ENCODE peak calls at places on chromosomes 6 and 20, in seven cellular contexts. I is fibroblast of lung, G is GM23248, E is stomach, S is SJSA1, A is esophagus squamous epithelium, H is aorta. P is an unnamed sample. For H3K36me3, the result is how much of the 10 kb centered on the place peaks cover.

GRCh38 chr6:40286721-40287120 is 300.4 kb downstream of the LRFN2 start:
- DNase-seq in E (no peak), H (no peak), S (no peak), I (no peak), G (no peak), A (no peak), P (no peak)

GRCh38 chr6:45599053-45599452 is 221.3 kb upstream of the SUPT3H start:
- DNase-seq in H (no peak), A (no peak), S (no peak), E (no peak), I (no peak), G (peak), P (no peak)

GRCh38 chr6:158648682-158649131 is 1.1 kb upstream of the SYTL3 start:
- DNase-seq in G (peak), S (no peak), E (peak), I (peak), A (no peak), H (no peak), P (peak)

GRCh38 chr20:59666586-59666985 is 62.2 kb downstream of the PHACTR3 start:
- DNase-seq in H (no peak), I (no peak), A (no peak), S (peak), G (no peak), E (no peak), P (no peak)

GRCh38 chr6:148263961-148264360 is 78.7 kb upstream of the SASH1 start:
- DNase-seq in E (no peak), G (no peak), S (no peak), I (no peak), H (no peak), A (no peak), P (no peak)

GRCh38 chr6:125588268-125588667 is 161.2 kb upstream of the HEY2 start:
- DNase-seq in S (no peak), I (no peak), H (no peak), A (no peak), E (no peak), G (peak), P (no peak)

GRCh38 chr20:9617940-9618339 is 103.5 kb downstream of the LAMP5 start:
- DNase-seq in A (no peak), S (no peak), G (peak), E (peak), I (peak), H (no peak), P (no peak)

GRCh38 chr20:44495257-44495656 is 19.6 kb downstream of the TTPAL start:
- DNase-seq in I (peak), S (no peak), G (peak), E (no peak), A (no peak), H (no peak), P (peak)

GRCh38 chr6:13539572-13539971 is 34.8 kb upstream of the SIRT5 start:
- DNase-seq in A (no peak), S (no peak), G (no peak), E (no peak), H (no peak), I (no peak), P (no peak)

GRCh38 chr6:159693894-159694545 is 979 bp upstream of the SOD2 start:
- DNase-seq in S (no peak), G (peak), A (no peak), I (no peak), E (peak), H (peak), P (no peak)

GRCh38 chr20:5400164-5400762 is 83.5 kb upstream of the PROKR2 start:
- DNase-seq in A (no peak), E (no peak), I (peak), S (no peak), G (peak), H (no peak), P (no peak)

GRCh38 chr6:108633436-108633835 is 72.7 kb downstream of the FOXO3 start:
- DNase-seq in H (no peak), E (no peak), I (no peak), A (no peak), G (no peak), S (no peak), P (no peak)

GRCh38 chr6:147108256-147108910 is 95.8 kb upstream of the STXBP5 start:
- DNase-seq in H (no peak), I (no peak), G (no peak), A (no peak), E (no peak), S (no peak), P (no peak)

GRCh38 chr20:52279667-52280180 is 88.1 kb upstream of the ZFP64 start:
- DNase-seq in I (peak), E (no peak), S (no peak), G (peak), A (no peak), H (no peak), P (no peak)

GRCh38 chr20:23135449-23136447 is 49.6 kb upstream of the CD93 start:
- DNase-seq in A (no peak), S (no peak), E (no peak), H (peak), G (no peak), I (no peak), P (no peak)

GRCh38 chr20:63941282-63942060 is 14.7 kb downstream of the UCKL1 start:
- DNase-seq in E (peak), S (no peak), A (peak), H (peak), I (no peak), G (peak), P (no peak)

GRCh38 chr20:45153756-45154155 is 20.9 kb upstream of the PI3 start:
- DNase-seq in E (no peak), I (no peak), A (no peak), H (peak), S (no peak), G (no peak), P (no peak)

GRCh38 chr20:10637062-10637559 is 36.7 kb downstream of the JAG1 start:
- DNase-seq in H (peak), S (no peak), E (no peak), G (peak), I (peak), A (no peak), P (no peak)

GRCh38 chr6:136526196-136526930 is 23.9 kb downstream of the MAP7 start:
- DNase-seq in A (no peak), I (peak), G (peak), S (no peak), H (peak), E (peak), P (no peak)

GRCh38 chr6:20069130-20069529 is 143.1 kb downstream of the MBOAT1 start:
- DNase-seq in A (no peak), S (no peak), E (no peak), H (no peak), I (no peak), G (no peak), P (no peak)

GRCh38 chr6:38187285-38187684 is 367.8 kb downstream of the ZFAND3 start:
- DNase-seq in A (no peak), G (no peak), H (no peak), E (no peak), S (no peak), I (no peak), P (no peak)

GRCh38 chr6:25331085-25331685 is 52.0 kb downstream of the CARMIL1 start:
- DNase-seq in S (no peak), E (no peak), G (peak), H (no peak), A (no peak), I (peak), P (no peak)

GRCh38 chr6:118565317-118565960 is 17.3 kb downstream of the PLN start:
- DNase-seq in S (no peak), H (no peak), I (no peak), E (no peak), A (no peak), G (no peak), P (no peak)

GRCh38 chr6:170173416-170173990 is 117.4 kb downstream of the DLL1 start:
- DNase-seq in H (peak), S (peak), G (no peak), I (no peak), A (no peak), E (no peak), P (no peak)

GRCh38 chr6:145699462-145699861 is 35.9 kb downstream of the EPM2A start:
- DNase-seq in I (peak), A (no peak), H (no peak), S (no peak), G (peak), E (no peak), P (no peak)

GRCh38 chr6:116278853-116279231 is 888 bp downstream of the TSPYL1 start:
- DNase-seq in A (no peak), I (peak), S (peak), G (no peak), E (no peak), H (peak), P (no peak)

GRCh38 chr20:44730441-44730840 is 15.2 kb upstream of the KCNK15 start:
- DNase-seq in S (no peak), A (no peak), H (no peak), I (peak), G (peak), E (no peak), P (peak)

GRCh38 chr6:6790393-6790792 is 201.9 kb downstream of the LY86 start:
- DNase-seq in S (no peak), H (no peak), E (no peak), I (no peak), A (no peak), G (no peak), P (no peak)

GRCh38 chr6:155641603-155642002 is 186.0 kb upstream of the NOX3 start:
- DNase-seq in A (no peak), E (no peak), I (no peak), S (no peak), H (no peak), G (no peak), P (no peak)

GRCh38 chr20:48761914-48762313 is 65.9 kb downstream of the PREX1 start:
- DNase-seq in E (no peak), H (no peak), A (no peak), I (no peak), S (no peak), G (no peak), P (no peak)

GRCh38 chr6:38184041-38184779 is 364.7 kb downstream of the ZFAND3 start:
- DNase-seq in I (no peak), A (no peak), S (peak), E (no peak), H (no peak), G (no peak), P (no peak)

GRCh38 chr20:63136296-63136695 is 79.6 kb downstream of the YTHDF1 start:
- DNase-seq in A (no peak), G (no peak), H (peak), E (no peak), I (no peak), S (no peak), P (no peak)

GRCh38 chr6:114142256-114142655 is 171.3 kb upstream of the HDAC2 start:
- DNase-seq in G (peak), I (no peak), A (no peak), E (no peak), S (no peak), H (no peak), P (no peak)

GRCh38 chr6:100479180-100480035 is 14.7 kb upstream of the SIM1 start:
- DNase-seq in H (no peak), E (no peak), A (no peak), I (peak), G (peak), S (no peak), P (no peak)

GRCh38 chr20:35952480-35953410 is 1.6 kb downstream of the SCAND1 start:
- DNase-seq in E (no peak), A (no peak), S (no peak), I (peak), H (no peak), G (peak), P (no peak)

GRCh38 chr6:10838794-10839333 is 525 bp upstream of the MAK start:
- DNase-seq in E (no peak), S (no peak), I (no peak), H (no peak), A (no peak), G (no peak), P (no peak)

GRCh38 chr6:36523936-36524499 is 23.3 kb downstream of the STK38 start:
- DNase-seq in E (no peak), S (no peak), H (no peak), I (no peak), A (no peak), G (no peak), P (no peak)
- H3K36me3 ChIP-seq in E (half or more), S (half or more), H (under half), I (under half), A (under half), G (half or more), P (under half)

DNA sequence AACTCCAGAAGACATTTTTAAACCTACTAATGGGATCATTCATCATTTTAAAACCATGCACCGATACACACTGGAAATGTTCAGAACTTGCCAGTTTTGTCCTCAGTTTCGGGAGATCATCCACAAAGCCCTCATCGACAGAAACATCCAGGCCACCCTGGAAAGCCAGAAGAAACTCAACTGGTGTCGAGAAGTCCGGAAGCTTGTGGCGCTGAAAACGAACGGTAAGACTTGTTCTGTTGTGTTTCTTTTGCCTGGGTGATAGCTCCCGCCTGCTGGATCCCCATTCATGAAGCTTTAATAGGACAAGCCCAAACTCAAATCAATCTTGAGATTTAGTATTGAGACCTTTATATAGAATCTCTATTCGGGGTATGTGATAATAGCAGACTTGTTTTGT is 4.2 kb downstream of the TNFAIP3 start:
- DNase-seq in E (no peak), G (no peak), S (no peak), A (no peak), H (no peak), I (no peak), P (no peak)
- H3K4me3 ChIP-seq in E (peak), G (no peak), S (no peak), A (no peak), H (no peak), I (peak), P (no peak)

GRCh38 chr6:89792881-89793280 is 26.7 kb downstream of the MDN1 start:
- DNase-seq in G (peak), H (no peak), E (no peak), A (no peak), S (no peak), I (peak), P (no peak)

GRCh38 chr6:89790403-89790802 is 29.2 kb downstream of the MDN1 start:
- DNase-seq in E (no peak), S (no peak), H (no peak), I (no peak), A (no peak), G (no peak), P (no peak)

GRCh38 chr6:89786970-89787369 is 32.6 kb downstream of the MDN1 start:
- DNase-seq in H (no peak), E (no peak), I (no peak), S (no peak), A (no peak), G (no peak), P (no peak)

GRCh38 chr6:89787660-89788338 is 31.8 kb downstream of the MDN1 start:
- DNase-seq in H (no peak), G (no peak), A (no peak), S (no peak), E (no peak), I (no peak), P (no peak)

DNA sequence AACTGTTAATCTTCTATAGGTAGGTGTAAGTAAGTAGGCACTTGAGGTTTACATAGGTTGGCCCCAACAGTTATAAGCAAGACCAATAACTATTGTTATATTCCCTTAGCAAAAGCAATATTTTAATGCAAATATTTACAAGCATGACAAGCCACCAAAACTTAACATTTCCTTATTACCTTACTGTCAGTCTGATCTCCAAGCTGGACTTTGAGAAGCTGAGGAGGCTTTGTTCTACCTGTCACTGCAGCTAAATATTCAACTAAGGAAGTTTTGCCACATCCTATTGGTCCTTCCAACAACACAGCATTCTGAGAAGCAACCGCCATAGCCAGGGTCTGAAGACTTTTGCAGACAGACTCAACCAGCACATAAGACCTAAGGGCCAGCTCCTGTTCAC is 29.6 kb downstream of the MDN1 start:
- DNase-seq in G (no peak), H (no peak), S (no peak), I (no peak), A (no peak), E (no peak), P (no peak)
- H3K36me3 ChIP-seq in G (under half), H (under half), S (under half), I (under half), A (under half), E (half or more), P (under half)

GRCh38 chr20:47273591-47274235 is 82.8 kb downstream of the ZMYND8 start:
- DNase-seq in A (no peak), S (no peak), I (no peak), G (peak), H (no peak), E (no peak), P (no peak)
- H3K4me3 ChIP-seq in A (no peak), S (no peak), I (no peak), G (peak), H (no peak), E (no peak), P (no peak)

GRCh38 chr6:105278813-105279212 is 99.0 kb upstream of the POPDC3 start:
- DNase-seq in A (no peak), E (no peak), S (no peak), H (no peak), G (no peak), I (no peak), P (no peak)

GRCh38 chr6:105282801-105283585 is 103.2 kb upstream of the POPDC3 start:
- DNase-seq in I (no peak), E (no peak), G (no peak), S (no peak), H (no peak), A (no peak), P (no peak)

GRCh38 chr6:105279463-105279862 is 99.6 kb upstream of the POPDC3 start:
- DNase-seq in S (no peak), E (no peak), I (no peak), G (no peak), A (no peak), H (no peak), P (no peak)

GRCh38 chr6:105278035-105278434 is 98.2 kb upstream of the POPDC3 start:
- DNase-seq in S (no peak), I (no peak), E (no peak), H (no peak), A (no peak), G (no peak), P (no peak)

GRCh38 chr6:105280033-105280432 is 100.2 kb upstream of the POPDC3 start:
- DNase-seq in S (no peak), G (no peak), H (no peak), A (no peak), E (peak), I (no peak), P (no peak)
- H3K36me3 ChIP-seq in S (under half), G (under half), H (under half), A (under half), E (half or more), I (under half), P (under half)

DNA sequence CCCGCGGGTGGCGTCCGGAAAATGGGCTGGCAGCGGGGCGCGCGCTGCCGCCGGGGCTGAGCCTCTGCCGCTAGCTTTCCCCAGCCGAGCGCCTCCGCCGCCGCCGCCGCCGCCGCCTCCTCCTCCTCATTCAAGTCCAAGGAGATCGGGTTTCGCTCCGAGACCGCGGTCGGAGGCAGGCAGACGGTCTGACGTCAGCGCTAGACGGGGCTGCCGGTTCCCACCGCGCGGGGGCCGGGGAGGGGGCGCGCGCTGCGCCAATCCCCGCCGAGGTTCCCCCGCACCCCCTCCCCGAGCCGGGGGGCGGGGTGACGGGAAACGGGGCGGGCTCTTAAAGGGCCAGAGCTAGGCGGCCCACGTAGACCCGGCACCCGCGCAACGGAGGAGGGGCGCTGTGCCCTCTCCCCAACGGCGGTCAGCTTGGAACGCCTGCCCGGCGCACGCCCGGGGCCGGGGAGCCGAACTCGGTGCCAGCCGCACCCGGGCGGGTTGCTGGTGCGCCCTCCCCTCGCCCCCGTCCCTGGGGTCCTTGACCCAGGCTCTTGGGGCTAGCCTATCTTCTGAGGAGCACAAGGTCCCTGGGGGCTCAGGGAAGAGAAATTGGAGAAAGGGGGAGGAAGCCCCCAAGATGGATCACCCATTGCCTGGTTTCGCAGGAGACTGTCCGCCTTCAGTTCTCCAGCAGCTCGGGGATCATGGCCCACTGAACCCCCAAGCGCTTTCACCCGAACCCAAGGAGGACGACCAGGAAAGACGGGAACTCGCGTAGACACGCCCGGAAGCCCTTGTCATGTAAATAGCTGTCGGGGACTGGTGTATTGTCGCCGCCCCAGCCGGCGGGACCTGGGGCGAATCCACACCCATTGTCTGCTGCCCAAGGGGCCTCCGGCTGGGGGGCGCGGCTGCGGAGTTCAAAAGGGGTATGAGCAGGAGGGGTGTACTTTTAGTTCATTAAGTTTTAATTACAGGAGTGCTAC is at the start of gene PMEPA1:
- DNase-seq in E (peak), S (peak), G (peak), H (peak), I (peak), A (peak), P (peak)
- H3K4me3 ChIP-seq in E (peak), S (peak), G (peak), H (peak), I (peak), A (peak), P (peak)

P was measured in BJ.